ENCODE peak calls at places on chromosomes 13 and 19, in seven cellular contexts. J, A, F, O, T, W and G are unnamed samples.

GRCh38 chr19:39192846-39193245 is 3.9 kb upstream of the NCCRP1 start:
- DNase-seq in T (no peak), J (no peak), O (no peak), A (no peak), F (no peak), W (no peak), G (no peak)

GRCh38 chr13:20997301-20998061 is 63.9 kb downstream of the LATS2 start:
- DNase-seq in T (peak), F (no peak), J (no peak), A (no peak), W (no peak), O (no peak), G (no peak)

GRCh38 chr19:45421953-45422498 is 1.7 kb downstream of the ERCC1 start:
- DNase-seq in T (no peak), J (no peak), W (no peak), A (no peak), O (no peak), F (no peak), G (no peak)

GRCh38 chr13:73945371-73945770 is 188.8 kb downstream of the KLF12 start:
- DNase-seq in A (no peak), W (no peak), O (no peak), T (peak), J (no peak), F (no peak), G (no peak)

GRCh38 chr19:54017266-54017665 is 25.8 kb downstream of the CACNG6 start:
- DNase-seq in W (no peak), J (no peak), T (peak), F (no peak), O (no peak), A (no peak), G (no peak)

GRCh38 chr13:46361535-46361934 is 25.5 kb downstream of the RUBCNL start:
- DNase-seq in T (peak), A (no peak), O (no peak), J (no peak), F (no peak), W (no peak), G (no peak)

GRCh38 chr13:110634558-110634957 is 19.2 kb downstream of the NAXD start:
- DNase-seq in J (no peak), T (peak), O (no peak), W (no peak), A (peak), F (no peak), G (no peak)

GRCh38 chr13:74111901-74112824 is 22.0 kb downstream of the KLF12 start:
- DNase-seq in A (no peak), J (no peak), W (no peak), O (no peak), F (no peak), T (no peak), G (no peak)

GRCh38 chr13:113001251-113002140 is 32.5 kb downstream of the MCF2L start:
- DNase-seq in T (peak), A (peak), O (no peak), F (no peak), W (no peak), J (no peak), G (peak)

GRCh38 chr19:39342647-39343305 is 555 bp downstream of the SAMD4B start:
- DNase-seq in W (no peak), O (no peak), A (peak), J (no peak), T (no peak), F (peak), G (peak)

GRCh38 chr19:43634516-43634876 is 5.2 kb downstream of the CADM4 start:
- DNase-seq in O (no peak), T (no peak), W (no peak), F (no peak), A (no peak), J (no peak), G (no peak)

GRCh38 chr19:46659151-46660007 is 1.6 kb downstream of the DACT3 start:
- DNase-seq in A (no peak), F (no peak), W (no peak), J (no peak), O (no peak), T (no peak), G (no peak)

GRCh38 chr13:27976362-27977177 is 7.5 kb upstream of the CDX2 start:
- DNase-seq in O (no peak), J (no peak), F (no peak), T (no peak), A (no peak), W (no peak), G (no peak)

GRCh38 chr13:50617134-50617721 is 226.3 kb downstream of the DLEU7 start:
- DNase-seq in T (peak), J (no peak), F (no peak), O (no peak), A (no peak), W (no peak), G (no peak)